ENCODE peak calls at places on chromosomes 5 and 9, in six cellular contexts. V is A549, K is endothelial cell of umbilical vein, F is K562, E is HepG2, Z is GM12878. H is an unnamed sample.

GRCh38 chr5:157180374-157181264 is at the start of gene ITK:
- DNase-seq in V (no peak), K (no peak), F (no peak), E (no peak), Z (no peak), H (no peak)

GRCh38 chr5:31193591-31194457 is at the start of gene CDH6:
- DNase-seq in V (peak; percentile 19), K (no peak), F (no peak), E (no peak), Z (no peak), H (no peak)

GRCh38 chr5:126794157-126794828 is 17.4 kb downstream of the LMNB1 start:
- DNase-seq in V (no peak), K (no peak), F (no peak), E (no peak), Z (no peak), H (no peak)

GRCh38 chr9:19137282-19137681 is 10.0 kb upstream of the PLIN2 start:
- DNase-seq in V (no peak), K (no peak), F (no peak), E (no peak), Z (no peak), H (no peak)

GRCh38 chr9:125438506-125439433 is 177.1 kb downstream of the GAPVD1 start:
- DNase-seq in V (no peak), K (no peak), F (no peak), E (no peak), Z (no peak), H (no peak)

GRCh38 chr5:133657036-133657435 is 44.7 kb upstream of the FSTL4 start:
- DNase-seq in V (no peak), K (no peak), F (no peak), E (no peak), Z (no peak), H (no peak)

GRCh38 chr5:180787025-180787424 is 15.6 kb downstream of the MGAT1 start:
- DNase-seq in V (no peak), K (peak; percentile 33), F (no peak), E (no peak), Z (no peak), H (no peak)

GRCh38 chr5:664343-664993 is 28.7 kb downstream of the TPPP start:
- DNase-seq in V (no peak), K (no peak), F (no peak), E (no peak), Z (no peak), H (no peak)

GRCh38 chr9:112037281-112038016 is 137.6 kb downstream of the SUSD1 start:
- DNase-seq in V (no peak), K (no peak), F (no peak), E (no peak), Z (peak; percentile 97), H (peak; percentile 76)

GRCh38 chr5:5504325-5504724 is 81.8 kb downstream of the ICE1 start:
- DNase-seq in V (no peak), K (no peak), F (no peak), E (no peak), Z (no peak), H (no peak)

GRCh38 chr5:97388794-97389193 is 205.7 kb upstream of the RIOK2 start:
- DNase-seq in V (no peak), K (no peak), F (no peak), E (no peak), Z (no peak), H (no peak)

GRCh38 chr9:105243015-105243686 is 1.3 kb upstream of the SLC44A1 start:
- DNase-seq in V (no peak), K (peak; percentile 78), F (peak; percentile 19), E (no peak), Z (no peak), H (peak; percentile 22)

GRCh38 chr5:42595597-42595996 is 161.0 kb upstream of the CCDC152 start:
- DNase-seq in V (no peak), K (no peak), F (no peak), E (no peak), Z (no peak), H (no peak)

GRCh38 chr9:9612270-9612669 is 1000.5 kb downstream of the PTPRD start:
- DNase-seq in V (no peak), K (peak; percentile 30), F (no peak), E (no peak), Z (peak; percentile 3), H (no peak)

GRCh38 chr9:126472931-126473330 is 140.8 kb upstream of the LMX1B start:
- DNase-seq in V (no peak), K (no peak), F (no peak), E (no peak), Z (no peak), H (peak; percentile 54)

GRCh38 chr9:38682713-38683112 is 37.2 kb downstream of the FAM240B start:
- DNase-seq in V (peak; percentile 88), K (peak; percentile 38), F (peak; percentile 14), E (peak; percentile 54), Z (no peak), H (no peak)

GRCh38 chr5:127985811-127986325 is 97.7 kb upstream of the SLC12A2 start:
- DNase-seq in V (no peak), K (no peak), F (no peak), E (no peak), Z (no peak), H (no peak)

GRCh38 chr5:61082516-61083280 is 79.6 kb downstream of the SMIM15 start:
- DNase-seq in V (no peak), K (no peak), F (no peak), E (no peak), Z (no peak), H (no peak)

GRCh38 chr9:136578915-136579637 is 33.2 kb upstream of the NOTCH1 start:
- DNase-seq in V (peak; percentile 70), K (no peak), F (peak; percentile 82), E (no peak), Z (no peak), H (peak; percentile 66)

GRCh38 chr9:100064872-100065581 is 33.8 kb downstream of the ERP44 start:
- DNase-seq in V (peak; percentile 19), K (no peak), F (no peak), E (no peak), Z (no peak), H (no peak)

GRCh38 chr5:118883396-118883795 is 105.0 kb downstream of the DTWD2 start:
- DNase-seq in V (no peak), K (no peak), F (no peak), E (no peak), Z (peak; percentile 5), H (peak; percentile 43)

GRCh38 chr5:142095035-142095434 is 13.5 kb upstream of the NDFIP1 start:
- DNase-seq in V (no peak), K (no peak), F (no peak), E (no peak), Z (no peak), H (no peak)

GRCh38 chr5:171074747-171075146 is 212.9 kb downstream of the RANBP17 start:
- DNase-seq in V (no peak), K (no peak), F (no peak), E (no peak), Z (no peak), H (no peak)

GRCh38 chr5:58629190-58630159 is 46.6 kb downstream of the RAB3C start:
- DNase-seq in V (no peak), K (peak; percentile 89), F (no peak), E (peak; percentile 7), Z (no peak), H (no peak)

DNA sequence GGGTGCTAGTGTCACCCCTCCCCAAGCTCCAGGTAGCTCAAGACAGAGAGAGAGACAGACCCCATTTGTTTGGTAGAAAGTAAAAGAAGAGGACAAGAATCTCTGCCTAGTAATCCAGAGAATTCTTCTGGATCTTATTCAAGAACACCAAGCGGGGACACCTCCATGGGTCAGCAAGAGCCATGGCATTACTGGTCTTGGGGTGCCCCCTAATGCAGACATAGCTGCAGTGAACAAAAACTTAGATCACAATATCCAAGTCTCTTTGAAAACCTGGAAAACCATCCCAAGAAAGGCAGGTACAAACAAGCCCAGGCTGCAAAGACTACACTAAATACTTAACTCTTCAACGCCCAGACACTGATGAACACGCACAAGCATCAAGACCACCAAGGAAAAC is 29.9 kb upstream of the PDE4D start:
- DNase-seq in V (peak; percentile 25), K (no peak), F (no peak), E (no peak), Z (no peak), H (no peak)
- TF ChIP-seq CTCF in V (no peak), K (no peak), F (no peak), E (no peak), Z (no peak), H (no peak)

DNA sequence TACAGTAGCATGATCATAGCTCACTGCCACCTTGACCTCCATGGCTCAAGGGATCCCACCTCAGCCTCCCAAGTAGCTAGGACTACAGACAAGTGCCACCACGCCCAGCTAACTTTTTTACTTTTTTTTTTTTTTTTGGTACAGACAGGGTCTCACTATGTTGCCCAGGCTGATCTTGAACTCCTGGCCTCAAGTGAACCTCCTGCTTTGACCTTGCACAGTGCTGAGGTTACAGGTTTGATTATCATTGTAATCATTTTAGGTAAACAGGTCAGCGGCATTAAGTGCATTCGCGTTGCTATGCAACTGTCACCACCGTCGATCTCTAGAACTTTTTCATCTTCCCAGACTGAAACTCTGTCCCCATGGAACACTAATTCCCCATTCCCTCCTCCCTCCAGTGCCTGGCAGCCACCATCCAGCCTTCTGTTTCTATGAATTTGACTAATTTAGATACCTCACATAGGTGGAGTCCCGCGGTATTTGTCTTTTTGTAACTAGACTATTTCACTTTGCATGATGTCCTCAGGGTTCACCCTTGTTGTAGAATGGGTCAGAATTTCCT is 5.8 kb upstream of the CARD19 start:
- DNase-seq in V (no peak), K (no peak), F (no peak), E (no peak), Z (no peak), H (no peak)
- TF ChIP-seq MYC in V (no peak), K (no peak), F (no peak), E (no peak), Z (no peak), H (no peak)

DNA sequence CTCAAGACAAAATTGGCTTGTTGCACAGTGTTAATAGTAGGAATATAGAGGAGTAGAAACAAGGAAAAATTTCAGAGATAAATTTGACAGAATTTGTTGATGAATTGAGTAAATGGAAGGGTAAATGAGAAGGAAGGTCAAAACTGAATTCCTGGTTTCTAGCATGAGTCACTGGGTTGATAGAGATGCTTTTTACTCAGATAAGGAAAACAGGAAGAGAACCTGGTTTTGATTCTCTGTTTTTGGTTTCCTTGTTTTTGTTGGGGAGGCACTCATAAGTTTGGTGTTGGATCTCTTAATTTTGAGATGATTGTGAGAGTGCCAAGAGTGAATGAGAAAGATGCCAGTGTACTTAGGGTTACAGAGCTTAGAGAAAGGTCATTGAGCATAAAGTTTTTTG is 7.1 kb downstream of the LRRC70 start:
- DNase-seq in V (no peak), K (peak; percentile 59), F (peak; percentile 34), E (no peak), Z (no peak), H (no peak)
- H3K4me3 ChIP-seq in V (no peak overlapping the region), K (no peak overlapping the region), F (no peak overlapping the region), E (no peak overlapping the region), Z (no peak overlapping the region), H (no peak overlapping the region)

DNA sequence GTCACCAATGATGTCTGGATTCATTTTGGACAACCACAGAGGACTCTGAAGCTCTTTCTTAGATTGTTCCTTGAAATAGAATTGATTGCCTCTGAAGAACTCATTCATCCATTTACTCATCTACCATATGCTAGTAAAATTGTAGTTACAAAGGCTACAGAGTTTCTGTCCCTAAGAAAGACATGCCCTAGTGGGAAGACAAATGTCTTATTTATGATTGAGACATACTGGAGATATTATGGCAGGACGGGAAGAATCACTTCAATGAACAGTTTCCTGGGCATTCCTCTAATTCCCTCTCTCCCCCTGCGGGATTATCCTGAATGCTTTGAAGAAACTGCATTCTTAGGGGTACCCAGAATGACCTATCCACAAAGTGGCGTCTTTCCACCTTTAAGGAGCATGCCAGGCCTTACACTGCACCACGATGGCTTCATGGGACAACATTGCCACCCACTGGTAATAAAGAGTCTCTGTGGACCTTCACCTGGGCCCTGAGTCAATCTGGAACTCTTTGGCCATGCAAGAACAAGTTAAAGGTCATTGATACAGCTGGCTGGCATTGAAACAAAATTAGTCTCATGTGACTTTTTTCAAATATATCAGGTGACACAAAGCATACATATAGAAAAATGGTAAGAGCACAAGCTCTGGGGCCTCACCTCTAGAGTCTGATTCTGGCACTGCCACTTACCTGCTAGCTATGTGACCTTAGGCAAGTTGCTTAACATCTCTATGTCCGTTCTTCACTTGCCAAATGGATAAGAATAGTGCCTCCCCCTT is 32.1 kb downstream of the ANKRD55 start:
- DNase-seq in V (peak; percentile 90), K (peak; percentile 93), F (peak; percentile 81), E (peak; percentile 88), Z (peak; percentile 90), H (peak; percentile 74)
- TF ChIP-seq CTCF in V (peak; percentile 93), K (peak; percentile 80), F (peak; percentile 82), E (peak; percentile 96), Z (peak; percentile 78), H (peak; percentile 60)

H was measured in NB4.